ENCODE peak calls at places on chromosome 14, in five cellular contexts. O is NCI-H460; K is PC-3; Q is stimulated activated CD4-positive, alpha-beta T cell treated with anti-CD3 and anti-CD28 coated beads, Interleukin-1b, Interleukin-23, amount 100 ng/mL, for 24 hours; V is GF-D8. F is an unnamed sample.

GRCh38 chr14:93333631-93334095 is 827 bp upstream of the BTBD7 start:
- DNase-seq in O (no peak), V (no peak), K (no peak), Q (no peak), F (no peak)

GRCh38 chr14:75905505-75905904 is 76.3 kb downstream of the TGFB3 start:
- DNase-seq in Q (no peak), V (no peak), O (no peak), K (no peak), F (peak)

GRCh38 chr14:100399052-100399849 is 76.1 kb downstream of the SLC25A47 start:
- DNase-seq in Q (no peak), V (peak), O (no peak), K (no peak), F (no peak)

GRCh38 chr14:42110167-42110566 is 503.5 kb downstream of the LRFN5 start:
- DNase-seq in Q (no peak), K (peak), V (no peak), O (peak), F (no peak)

GRCh38 chr14:61571931-61572330 is 123.4 kb upstream of the HIF1A start:
- DNase-seq in O (no peak), K (no peak), V (no peak), Q (no peak), F (no peak)

GRCh38 chr14:38207342-38207741 is 362 bp upstream of the SSTR1 start:
- DNase-seq in Q (no peak), K (no peak), O (no peak), V (no peak), F (no peak)

GRCh38 chr14:102211240-102211639 is 71.5 kb downstream of the WDR20 start:
- DNase-seq in Q (no peak), K (no peak), O (no peak), V (no peak), F (no peak)

GRCh38 chr14:31994391-31995033 is 82.6 kb upstream of the ARHGAP5 start:
- DNase-seq in Q (no peak), V (no peak), O (no peak), K (no peak), F (no peak)

GRCh38 chr14:90510208-90510607 is 113.4 kb downstream of the CALM1 start:
- DNase-seq in K (peak), O (no peak), V (no peak), Q (no peak), F (peak)